ENCODE peak calls at places on chromosome 20, in four cellular contexts. E is Peyer's patch, A is heart right ventricle, U is left lung. F is an unnamed sample.

GRCh38 chr20:47343007-47343472 is 13.5 kb downstream of the ZMYND8 start:
- DNase-seq in E (no peak), A (no peak), U (no peak), F (no peak)

GRCh38 chr20:13858496-13859270 is 73.9 kb downstream of the NDUFAF5 start:
- DNase-seq in A (no peak), U (no peak), E (no peak), F (no peak)

GRCh38 chr20:16573011-16573965 is at the start of gene KIF16B:
- DNase-seq in A (peak; percentile 93), U (peak; percentile 93), E (peak; percentile 98), F (peak; percentile 58)

GRCh38 chr20:1526896-1527295 is 30.6 kb downstream of the SIRPD start:
- DNase-seq in U (no peak), A (no peak), E (no peak), F (no peak)

GRCh38 chr20:13856356-13856755 is 71.5 kb downstream of the NDUFAF5 start:
- DNase-seq in A (no peak), U (no peak), E (no peak), F (no peak)

GRCh38 chr20:56628873-56629463 is at the start of gene TFAP2C:
- DNase-seq in E (no peak), U (peak; percentile 76), A (peak; percentile 74), F (no peak)

GRCh38 chr20:15854871-15855270 is 718.4 kb downstream of the KIF16B start:
- DNase-seq in U (no peak), E (no peak), A (no peak), F (no peak)

GRCh38 chr20:46102940-46103339 is 13.2 kb upstream of the NCOA5 start:
- DNase-seq in E (no peak), A (no peak), U (no peak), F (no peak)

GRCh38 chr20:44572551-44573500 is 9.6 kb upstream of the PKIG start:
- DNase-seq in E (no peak), U (no peak), A (peak; percentile 53), F (no peak)

GRCh38 chr20:21702553-21703467 is 2.7 kb upstream of the PAX1 start:
- DNase-seq in E (no peak), U (no peak), A (peak; percentile 35), F (no peak)

GRCh38 chr20:42024653-42025052 is 406.5 kb upstream of the CHD6 start:
- DNase-seq in A (no peak), E (no peak), U (no peak), F (no peak)

GRCh38 chr20:2118783-2119182 is 17.2 kb downstream of the STK35 start:
- DNase-seq in A (no peak), U (no peak), E (no peak), F (no peak)

GRCh38 chr20:878511-879307 is 37.4 kb downstream of the ANGPT4 start:
- DNase-seq in E (no peak), U (no peak), A (no peak), F (no peak)

GRCh38 chr20:14198416-14198815 is 139.0 kb downstream of the FLRT3 start:
- DNase-seq in E (no peak), U (no peak), A (no peak), F (no peak)

GRCh38 chr20:25148181-25148981 is 47.1 kb upstream of the ENTPD6 start:
- DNase-seq in A (peak; percentile 40), U (peak; percentile 59), E (no peak), F (peak; percentile 49)

GRCh38 chr20:6122111-6122872 is 538 bp downstream of the FERMT1 start:
- DNase-seq in U (no peak), A (no peak), E (no peak), F (no peak)

GRCh38 chr20:25479638-25480037 is 72.2 kb downstream of the GINS1 start:
- DNase-seq in U (no peak), E (no peak), A (no peak), F (no peak)

GRCh38 chr20:60254901-60255411 is 296.7 kb downstream of the CDH26 start:
- DNase-seq in A (no peak), U (no peak), E (no peak), F (no peak)

GRCh38 chr20:11502668-11503067 is 415.0 kb upstream of the BTBD3 start:
- DNase-seq in E (no peak), A (no peak), U (no peak), F (no peak)

GRCh38 chr20:56676001-56676400 is 46.9 kb downstream of the TFAP2C start:
- DNase-seq in E (no peak), A (no peak), U (no peak), F (no peak)

GRCh38 chr20:46414608-46415007 is 8.2 kb upstream of the ELMO2 start:
- DNase-seq in U (no peak), E (no peak), A (no peak), F (no peak)

GRCh38 chr20:50690979-50691584 is at the start of gene RIPOR3:
- DNase-seq in A (peak; percentile 42), U (no peak), E (peak; percentile 55), F (no peak)

GRCh38 chr20:57061058-57061900 is 205.2 kb downstream of the BMP7 start:
- DNase-seq in U (no peak), E (no peak), A (no peak), F (no peak)

GRCh38 chr20:25049261-25050060 is 8.5 kb downstream of the ACSS1 start:
- DNase-seq in A (no peak), U (peak; percentile 31), E (peak; percentile 40), F (no peak)

GRCh38 chr20:32458061-32458836 is 100.1 kb downstream of the ASXL1 start:
- DNase-seq in A (no peak), E (no peak), U (no peak), F (no peak)

GRCh38 chr20:32455901-32456701 is 98.0 kb downstream of the ASXL1 start:
- DNase-seq in E (no peak), A (no peak), U (no peak), F (no peak)

GRCh38 chr20:32455171-32455900 is 97.2 kb downstream of the ASXL1 start:
- DNase-seq in E (peak; percentile 40), U (no peak), A (no peak), F (no peak)

GRCh38 chr20:32457476-32457986 is 99.4 kb downstream of the ASXL1 start:
- DNase-seq in A (peak; percentile 60), U (no peak), E (no peak), F (no peak)

DNA sequence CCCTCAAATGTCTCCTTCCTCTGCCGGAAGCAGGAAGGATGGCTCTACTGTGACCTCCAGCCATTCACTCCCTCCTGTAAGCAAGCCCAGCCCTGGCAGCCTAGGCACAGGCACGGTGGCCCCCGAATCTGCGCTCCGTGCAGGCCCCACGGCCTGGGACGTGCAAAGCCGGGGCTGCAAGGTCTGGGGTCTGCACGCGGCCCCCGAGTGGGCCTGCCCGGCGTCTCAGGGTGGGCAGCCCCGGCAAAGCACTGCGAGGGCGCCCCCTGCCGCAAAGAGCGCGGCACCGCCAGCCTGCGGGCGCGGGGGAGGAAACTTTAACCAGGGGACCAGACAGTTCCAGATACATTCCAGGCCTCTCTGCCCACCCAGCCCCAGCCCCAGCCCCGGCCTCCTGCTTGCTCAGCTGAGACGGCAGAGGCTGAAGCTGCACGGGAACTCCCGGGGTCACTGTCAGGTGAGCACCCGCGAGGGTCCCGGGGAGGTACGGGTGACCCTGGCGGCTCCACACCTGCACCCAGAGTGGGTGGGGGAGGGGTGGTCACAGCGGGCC is 98.8 kb downstream of the ASXL1 start:
- DNase-seq in A (peak; percentile 64), E (no peak), U (no peak), F (no peak)
- TF ChIP-seq CTCF in A (peak; percentile 82), E (no peak), U (peak; percentile 68), F (peak; percentile 28)

DNA sequence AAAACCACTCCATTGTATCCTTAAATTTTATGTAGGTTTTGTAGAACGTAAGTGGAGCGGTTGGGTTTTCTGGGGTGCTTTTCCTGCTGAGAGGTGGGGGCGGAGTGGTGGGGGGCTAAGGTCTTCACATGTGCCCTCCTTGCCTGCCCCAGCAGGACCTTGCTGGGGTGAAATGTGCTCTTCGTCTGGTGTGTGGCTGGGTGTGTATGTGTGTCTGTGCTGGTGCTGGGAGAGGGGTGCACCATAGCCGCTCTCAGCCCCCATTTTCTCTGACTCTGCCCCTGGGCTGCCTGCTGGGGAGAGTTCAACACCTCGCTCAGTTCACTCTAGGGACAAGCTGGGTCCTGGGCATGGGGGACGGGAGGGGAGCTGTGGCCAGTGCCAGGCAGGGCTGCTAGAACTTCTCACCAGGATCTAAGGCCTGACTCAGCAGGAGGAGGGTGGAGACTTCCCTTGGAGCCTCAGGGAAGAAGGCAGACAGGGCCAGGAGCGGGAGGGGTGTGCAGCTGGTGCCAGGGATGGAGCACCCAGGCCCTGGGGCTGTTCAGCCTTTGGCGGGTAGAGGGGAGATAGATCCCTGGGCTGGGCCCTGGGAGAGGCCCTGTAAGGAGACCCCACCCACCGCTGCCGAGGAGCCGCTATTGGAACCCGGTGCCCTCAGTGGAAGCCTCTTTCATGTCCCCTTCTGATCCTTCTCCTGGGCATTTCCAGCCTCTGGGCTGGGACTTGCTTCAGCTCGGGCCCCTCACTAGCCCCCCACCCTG is 4.8 kb downstream of the SOX18 start:
- DNase-seq in E (no peak), A (no peak), U (no peak), F (no peak)
- H3K27me3 ChIP-seq in E (peaks cover 40% of the 10 kb centered on the region), A (peaks cover 90% of the 10 kb centered on the region), U (peaks cover 88% of the 10 kb centered on the region), F (peaks cover 9% of the 10 kb centered on the region)

DNA sequence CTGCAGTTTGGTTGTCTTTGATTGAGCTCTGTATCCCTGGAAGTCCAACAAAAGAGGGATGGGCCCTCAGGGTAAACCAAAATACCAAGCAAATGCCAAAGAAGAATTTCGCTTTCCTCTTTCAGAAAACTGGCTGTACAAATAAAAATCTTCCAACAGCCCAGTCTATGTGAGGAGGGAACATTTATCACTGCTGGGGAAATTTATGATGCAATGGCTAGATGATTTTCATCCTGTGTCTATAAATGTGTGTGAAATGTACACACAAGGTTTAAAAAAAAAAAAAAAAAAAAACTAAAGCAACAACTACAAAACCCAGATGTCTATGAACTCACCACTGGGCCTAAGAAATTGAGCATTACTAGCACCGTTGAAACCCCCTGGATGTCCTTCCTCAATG is 68.7 kb upstream of the SLC4A11 start:
- DNase-seq in A (no peak), U (no peak), E (no peak), F (no peak)
- H3K27ac ChIP-seq in A (no peak overlapping the region), U (peak overlapping the region; percentile 53), E (no peak overlapping the region), F (no peak overlapping the region)

GRCh38 chr20:63002511-63002910 is 4.3 kb downstream of the BHLHE23 start:
- DNase-seq in A (peak; percentile 1), E (no peak), U (no peak), F (no peak)
- TF ChIP-seq CTCF in A (no peak), E (no peak), U (no peak), F (no peak)

DNA sequence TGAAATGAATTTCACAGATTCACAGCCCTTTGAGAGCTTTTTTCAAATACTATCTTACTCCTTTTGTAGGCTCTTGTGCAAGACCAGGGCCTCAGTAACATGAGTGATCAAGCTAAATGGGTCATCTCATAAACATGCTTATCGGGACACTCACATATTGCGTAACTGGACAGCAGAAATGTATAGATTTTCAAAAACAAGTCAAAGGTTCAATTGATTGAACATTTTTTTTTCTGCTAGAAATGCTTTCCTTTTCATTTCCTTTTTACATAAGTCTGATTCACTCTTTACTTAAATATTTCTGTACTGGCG is 8.7 kb upstream of the SALL4 start:
- DNase-seq in E (no peak), U (no peak), A (no peak), F (no peak)
- H3K27me3 ChIP-seq in E (no peaks in the 10 kb centered on the region), U (no peaks in the 10 kb centered on the region), A (peaks cover 5% of the 10 kb centered on the region), F (no peaks in the 10 kb centered on the region)

GRCh38 chr20:53816872-53817398 is 223.3 kb upstream of the ZNF217 start:
- DNase-seq in U (no peak), E (no peak), A (no peak), F (no peak)
- H3K27ac ChIP-seq in U (no peak overlapping the region), E (no peak overlapping the region), A (no peak overlapping the region), F (no peak overlapping the region)

GRCh38 chr20:58086763-58087566 is 141.5 kb downstream of the ANKRD60 start:
- DNase-seq in E (no peak), U (no peak), A (no peak), F (no peak)
- TF ChIP-seq CTCF in E (peak; percentile 83), U (peak; percentile 72), A (peak; percentile 86), F (peak; percentile 40)

F was measured in CD4-positive, alpha-beta T cell.